ENCODE peak calls at places on chromosomes 3 and 15, in five cellular contexts. One of them, this sample, is unnamed.
A peak's percentile ranks its signal among the peaks of the same experiment; 100 is the strongest.

GRCh38 chr15:80404057-80404718 is at the start of gene ARNT2:
- DNase-seq in EL: peak; percentile 22
- DNase-seq in fibroblast of pulmonary artery: no peak
- DNase-seq in fibroblast of mammary gland: no peak
- DNase-seq in non-pigmented ciliary epithelial cell: no peak
- DNase-seq in this sample: peak; percentile 22

GRCh38 chr3:14803101-14803980 is 15.4 kb upstream of the FGD5 start:
- DNase-seq in EL: no peak
- DNase-seq in fibroblast of pulmonary artery: no peak
- DNase-seq in fibroblast of mammary gland: no peak
- DNase-seq in non-pigmented ciliary epithelial cell: no peak
- DNase-seq in this sample: peak; percentile 31

GRCh38 chr3:134404366-134404885 is 30.2 kb upstream of the AMOTL2 start:
- DNase-seq in EL: no peak
- DNase-seq in fibroblast of pulmonary artery: no peak
- DNase-seq in fibroblast of mammary gland: no peak
- DNase-seq in non-pigmented ciliary epithelial cell: no peak
- DNase-seq in this sample: no peak

GRCh38 chr3:63970596-63971468 is 52.5 kb downstream of the PSMD6 start:
- DNase-seq in EL: no peak
- DNase-seq in fibroblast of pulmonary artery: no peak
- DNase-seq in fibroblast of mammary gland: peak; percentile 31
- DNase-seq in non-pigmented ciliary epithelial cell: no peak
- DNase-seq in this sample: no peak

GRCh38 chr3:69761896-69762789 is 22.9 kb downstream of the MITF start:
- DNase-seq in EL: peak; percentile 89
- DNase-seq in fibroblast of pulmonary artery: peak; percentile 53
- DNase-seq in fibroblast of mammary gland: peak; percentile 89
- DNase-seq in non-pigmented ciliary epithelial cell: peak; percentile 72
- DNase-seq in this sample: peak; percentile 85

GRCh38 chr3:123787133-123787532 is 97.0 kb downstream of the MYLK start:
- DNase-seq in EL: no peak
- DNase-seq in fibroblast of pulmonary artery: no peak
- DNase-seq in fibroblast of mammary gland: no peak
- DNase-seq in non-pigmented ciliary epithelial cell: no peak
- DNase-seq in this sample: no peak

GRCh38 chr3:84946240-84946639 is 12.5 kb upstream of the CADM2 start:
- DNase-seq in EL: no peak
- DNase-seq in fibroblast of pulmonary artery: no peak
- DNase-seq in fibroblast of mammary gland: no peak
- DNase-seq in non-pigmented ciliary epithelial cell: no peak
- DNase-seq in this sample: no peak

GRCh38 chr3:71510485-71510884 is 73.0 kb downstream of the FOXP1 start:
- DNase-seq in EL: peak; percentile 60
- DNase-seq in fibroblast of pulmonary artery: peak; percentile 53
- DNase-seq in fibroblast of mammary gland: peak; percentile 34
- DNase-seq in non-pigmented ciliary epithelial cell: peak; percentile 54
- DNase-seq in this sample: peak; percentile 50

GRCh38 chr3:131518682-131519081 is 15.9 kb upstream of the MRPL3 start:
- DNase-seq in EL: no peak
- DNase-seq in fibroblast of pulmonary artery: no peak
- DNase-seq in fibroblast of mammary gland: no peak
- DNase-seq in non-pigmented ciliary epithelial cell: no peak
- DNase-seq in this sample: no peak

GRCh38 chr3:57983734-57984518 is 24.3 kb upstream of the FLNB start:
- DNase-seq in EL: peak; percentile 95
- DNase-seq in fibroblast of pulmonary artery: peak; percentile 91
- DNase-seq in fibroblast of mammary gland: peak; percentile 96
- DNase-seq in non-pigmented ciliary epithelial cell: peak; percentile 71
- DNase-seq in this sample: peak; percentile 96

GRCh38 chr3:175932586-175932985 is 1073.5 kb downstream of the NAALADL2 start:
- DNase-seq in EL: peak; percentile 4
- DNase-seq in fibroblast of pulmonary artery: peak; percentile 9
- DNase-seq in fibroblast of mammary gland: peak; percentile 52
- DNase-seq in non-pigmented ciliary epithelial cell: no peak
- DNase-seq in this sample: no peak

GRCh38 chr3:120765830-120766511 is 23.4 kb downstream of the GTF2E1 start:
- DNase-seq in EL: no peak
- DNase-seq in fibroblast of pulmonary artery: no peak
- DNase-seq in fibroblast of mammary gland: no peak
- DNase-seq in non-pigmented ciliary epithelial cell: no peak
- DNase-seq in this sample: no peak

GRCh38 chr3:185059766-185060165 is 93.1 kb downstream of the C3orf70 start:
- DNase-seq in EL: no peak
- DNase-seq in fibroblast of pulmonary artery: no peak
- DNase-seq in fibroblast of mammary gland: no peak
- DNase-seq in non-pigmented ciliary epithelial cell: no peak
- DNase-seq in this sample: no peak

GRCh38 chr15:38454687-38455071 is 752 bp downstream of the FAM98B start:
- DNase-seq in EL: no peak
- DNase-seq in fibroblast of pulmonary artery: no peak
- DNase-seq in fibroblast of mammary gland: no peak
- DNase-seq in non-pigmented ciliary epithelial cell: no peak
- DNase-seq in this sample: peak; percentile 6

GRCh38 chr3:172213765-172214358 is 174.5 kb downstream of the FNDC3B start:
- DNase-seq in EL: no peak
- DNase-seq in fibroblast of pulmonary artery: no peak
- DNase-seq in fibroblast of mammary gland: no peak
- DNase-seq in non-pigmented ciliary epithelial cell: no peak
- DNase-seq in this sample: no peak

This sample was measured in ELR.